ENCODE peak calls at places on chromosomes 3 and 15, in nine cellular contexts. I is T-helper 2 cell; N is stimulated activated CD8-positive, alpha-beta memory T cell treated with anti-CD3 and anti-CD28 coated beads, Interleukin-7, amount 100 ng/mL, for 24 hours; Y is NCI-H187 treated with DMSO at 0.1 percent for 48 hours; R is hepatic stellate cell; V is GM13977; O is amniotic stem cell; Q is ecto neural progenitor cell; B is NCI-H774. W is an unnamed sample.

GRCh38 chr3:178455264-178455663 is 81.0 kb upstream of the KCNMB2 start:
- DNase-seq in Y (no peak), O (no peak), B (no peak), R (no peak), V (no peak), N (no peak), Q (no peak), I (no peak), W (no peak)

GRCh38 chr3:134640872-134641470 is 9.9 kb downstream of the KY start:
- DNase-seq in Q (peak; percentile 61), V (peak; percentile 52), N (no peak), B (no peak), Y (no peak), R (peak; percentile 59), I (peak; percentile 25), O (no peak), W (no peak)

GRCh38 chr3:174775603-174776002 is 83.5 kb upstream of the NAALADL2 start:
- DNase-seq in O (no peak), R (no peak), Q (no peak), Y (no peak), B (no peak), V (no peak), I (no peak), N (no peak), W (no peak)

GRCh38 chr3:161496508-161496907 is at the start of gene OTOL1:
- DNase-seq in O (no peak), R (no peak), I (no peak), N (no peak), Q (no peak), V (no peak), Y (no peak), B (no peak), W (no peak)

GRCh38 chr15:51497806-51498205 is 124.8 kb downstream of the DMXL2 start:
- DNase-seq in Y (no peak), Q (no peak), N (no peak), R (no peak), V (no peak), O (no peak), B (no peak), I (no peak), W (no peak)

GRCh38 chr3:48528754-48529153 is 24.8 kb upstream of the SHISA5 start:
- DNase-seq in B (no peak), R (no peak), V (no peak), N (no peak), Q (no peak), I (no peak), O (no peak), Y (no peak), W (no peak)

GRCh38 chr15:40931300-40932142 is 2.4 kb downstream of the DLL4 start:
- DNase-seq in B (no peak), Y (no peak), I (no peak), O (no peak), V (no peak), R (no peak), N (no peak), Q (no peak), W (no peak)

GRCh38 chr15:98677345-98678059 is 29.2 kb downstream of the IGF1R start:
- DNase-seq in O (no peak), B (no peak), Q (no peak), R (no peak), I (no peak), N (no peak), Y (no peak), V (no peak), W (no peak)

GRCh38 chr3:172040078-172040975 is 949 bp downstream of the FNDC3B start:
- DNase-seq in O (peak; percentile 62), Y (no peak), B (peak; percentile 68), V (peak; percentile 79), Q (peak; percentile 86), R (peak; percentile 86), N (no peak), I (peak; percentile 34), W (peak; percentile 74)

GRCh38 chr15:55998478-55998877 is 5.1 kb upstream of the NEDD4 start:
- DNase-seq in Y (no peak), N (no peak), R (no peak), O (no peak), V (no peak), B (no peak), I (no peak), Q (no peak), W (peak; percentile 67)

GRCh38 chr3:127791221-127791913 is 30.9 kb downstream of the MGLL start:
- DNase-seq in V (peak; percentile 80), O (peak; percentile 67), B (no peak), Q (no peak), Y (peak; percentile 38), N (no peak), R (peak; percentile 49), I (peak; percentile 27), W (peak; percentile 51)

GRCh38 chr3:124520970-124521369 is 209.3 kb upstream of the UMPS start:
- DNase-seq in I (no peak), Q (no peak), O (no peak), R (no peak), B (peak; percentile 48), N (no peak), Y (peak; percentile 92), V (no peak), W (no peak)

GRCh38 chr15:62935300-62936081 is 107.1 kb upstream of the TPM1 start:
- DNase-seq in Q (no peak), N (no peak), Y (no peak), B (no peak), R (no peak), O (no peak), I (no peak), V (no peak), W (no peak)

GRCh38 chr15:100732359-100733055 is 130.1 kb downstream of the ASB7 start:
- DNase-seq in B (no peak), V (no peak), N (no peak), I (no peak), Y (no peak), O (no peak), Q (peak; percentile 32), R (no peak), W (peak; percentile 39)

GRCh38 chr15:51926808-51927207 is 44.8 kb downstream of the LEO1 start:
- DNase-seq in N (no peak), O (no peak), Q (no peak), I (no peak), V (no peak), B (no peak), R (no peak), Y (no peak), W (no peak)